ENCODE peak calls at places on chromosomes 2 and 18, in nine cellular contexts. R is B cell, C is AG08396, Z is NAMALWA, T is Peyer's patch, U is naive B cell, J is NCI-H2227 treated with DMSO at 0.1 percent for 48 hours, D is omental fat pad, H is cardiac fibroblast. M is an unnamed sample.

GRCh38 chr2:56266761-56267411 is 83.1 kb downstream of the CCDC85A start:
- DNase-seq in R (no peak), C (no peak), Z (no peak), T (no peak), U (no peak), J (peak; percentile 20), D (no peak), H (no peak), M (no peak)

GRCh38 chr18:49001111-49001510 is 50.3 kb upstream of the SMAD7 start:
- DNase-seq in R (no peak), C (no peak), Z (no peak), T (no peak), U (no peak), J (no peak), D (no peak), H (no peak), M (no peak)

GRCh38 chr2:176614930-176615329 is 345.7 kb downstream of the MTX2 start:
- DNase-seq in R (no peak), C (no peak), Z (no peak), T (no peak), U (no peak), J (no peak), D (no peak), H (no peak), M (no peak)

GRCh38 chr2:18559531-18559930 is 922 bp downstream of the RDH14 start:
- DNase-seq in R (no peak), C (peak; percentile 10), Z (no peak), T (peak; percentile 46), U (no peak), J (no peak), D (no peak), H (no peak), M (no peak)

GRCh38 chr18:70290482-70291294 is 1.8 kb downstream of the SOCS6 start:
- DNase-seq in R (no peak), C (no peak), Z (no peak), T (no peak), U (no peak), J (no peak), D (no peak), H (no peak), M (no peak)

GRCh38 chr2:172698041-172698863 is 37.4 kb upstream of the RAPGEF4 start:
- DNase-seq in R (no peak), C (peak; percentile 59), Z (no peak), T (no peak), U (no peak), J (no peak), D (no peak), H (peak; percentile 80), M (no peak)

GRCh38 chr2:127675335-127676261 is at the start of gene LIMS2:
- DNase-seq in R (no peak), C (peak; percentile 89), Z (no peak), T (peak; percentile 51), U (no peak), J (peak; percentile 34), D (no peak), H (peak; percentile 46), M (peak; percentile 11)

GRCh38 chr2:241963223-241963622 is 93.7 kb downstream of the RTP5 start:
- DNase-seq in R (no peak), C (no peak), Z (peak; percentile 23), T (no peak), U (peak; percentile 55), J (no peak), D (no peak), H (no peak), M (no peak)

GRCh38 chr18:3511980-3512379 is 62.0 kb downstream of the TGIF1 start:
- DNase-seq in R (no peak), C (peak; percentile 43), Z (no peak), T (no peak), U (no peak), J (no peak), D (no peak), H (peak; percentile 74), M (no peak)

GRCh38 chr2:133379159-133379558 is 189.1 kb downstream of the NCKAP5 start:
- DNase-seq in R (no peak), C (no peak), Z (no peak), T (no peak), U (no peak), J (peak; percentile 12), D (no peak), H (peak; percentile 71), M (no peak)

GRCh38 chr2:173963817-173964564 is 1.2 kb downstream of the SP3 start:
- DNase-seq in R (peak; percentile 93), C (peak; percentile 88), Z (peak; percentile 88), T (peak; percentile 97), U (peak; percentile 91), J (peak; percentile 90), D (peak; percentile 61), H (peak; percentile 85), M (peak; percentile 95)

GRCh38 chr2:98412751-98413445 is 31.8 kb upstream of the INPP4A start:
- DNase-seq in R (peak; percentile 64), C (peak; percentile 43), Z (peak; percentile 86), T (no peak), U (peak; percentile 54), J (no peak), D (no peak), H (peak; percentile 73), M (peak; percentile 60)

GRCh38 chr2:111703759-111704158 is 180.2 kb downstream of the ANAPC1 start:
- DNase-seq in R (no peak), C (no peak), Z (peak; percentile 59), T (no peak), U (no peak), J (no peak), D (no peak), H (no peak), M (no peak)

GRCh38 chr2:215851091-215851490 is 162.3 kb downstream of the MREG start:
- DNase-seq in R (no peak), C (peak; percentile 29), Z (no peak), T (no peak), U (no peak), J (no peak), D (no peak), H (peak; percentile 81), M (no peak)

GRCh38 chr2:227881866-227882517 is 10.6 kb downstream of the DAW1 start:
- DNase-seq in R (no peak), C (no peak), Z (no peak), T (no peak), U (no peak), J (no peak), D (no peak), H (peak; percentile 60), M (no peak)

GRCh38 chr18:23963443-23964185 is 50.9 kb upstream of the TTC39C start:
- DNase-seq in R (no peak), C (no peak), Z (no peak), T (no peak), U (no peak), J (no peak), D (no peak), H (peak; percentile 3), M (peak; percentile 70)

GRCh38 chr2:45909677-45910191 is 258.3 kb downstream of the PRKCE start:
- DNase-seq in R (peak; percentile 69), C (no peak), Z (peak; percentile 84), T (no peak), U (peak; percentile 73), J (no peak), D (no peak), H (no peak), M (peak; percentile 28)

GRCh38 chr2:168562971-168563370 is 106.9 kb downstream of the CERS6 start:
- DNase-seq in R (no peak), C (no peak), Z (no peak), T (no peak), U (no peak), J (no peak), D (no peak), H (no peak), M (no peak)

GRCh38 chr2:30185175-30185574 is 38.4 kb downstream of the YPEL5 start:
- DNase-seq in R (no peak), C (no peak), Z (no peak), T (no peak), U (no peak), J (no peak), D (no peak), H (peak; percentile 79), M (no peak)

GRCh38 chr2:66555511-66556324 is 120.8 kb downstream of the MEIS1 start:
- DNase-seq in R (no peak), C (no peak), Z (no peak), T (no peak), U (no peak), J (peak; percentile 80), D (no peak), H (peak; percentile 58), M (peak; percentile 23)

GRCh38 chr2:234191819-234192407 is 141.4 kb downstream of the SPP2 start:
- DNase-seq in R (no peak), C (no peak), Z (no peak), T (no peak), U (no peak), J (peak; percentile 49), D (no peak), H (peak; percentile 41), M (peak; percentile 8)

GRCh38 chr2:10900216-10901109 is 11.3 kb upstream of the KCNF1 start:
- DNase-seq in R (no peak), C (peak; percentile 46), Z (peak; percentile 34), T (peak; percentile 54), U (no peak), J (peak; percentile 21), D (no peak), H (peak; percentile 9), M (no peak)

GRCh38 chr2:240426797-240427721 is 8.4 kb upstream of the GPC1 start:
- DNase-seq in R (peak; percentile 30), C (no peak), Z (no peak), T (peak; percentile 44), U (no peak), J (no peak), D (peak; percentile 15), H (peak; percentile 58), M (no peak)

GRCh38 chr2:95056044-95056443 is 30.5 kb downstream of the MAL start:
- DNase-seq in R (no peak), C (no peak), Z (no peak), T (peak; percentile 15), U (no peak), J (no peak), D (no peak), H (no peak), M (no peak)

GRCh38 chr2:42046819-42047487 is 868 bp upstream of the PKDCC start:
- DNase-seq in R (no peak), C (no peak), Z (no peak), T (peak; percentile 46), U (peak; percentile 14), J (peak; percentile 61), D (no peak), H (no peak), M (peak; percentile 40)

GRCh38 chr2:218425531-218425930 is 6.6 kb downstream of the VIL1 start:
- DNase-seq in R (no peak), C (no peak), Z (no peak), T (no peak), U (no peak), J (no peak), D (no peak), H (no peak), M (no peak)

GRCh38 chr2:193518061-193518817 is 1323.5 kb upstream of the TMEFF2 start:
- DNase-seq in R (no peak), C (no peak), Z (no peak), T (no peak), U (no peak), J (no peak), D (no peak), H (peak; percentile 92), M (no peak)

GRCh38 chr2:72803151-72803550 is 22.7 kb downstream of the EXOC6B start:
- DNase-seq in R (no peak), C (no peak), Z (no peak), T (no peak), U (no peak), J (no peak), D (no peak), H (peak; percentile 65), M (no peak)

GRCh38 chr2:234334146-234334545 is 162.7 kb downstream of the ARL4C start:
- DNase-seq in R (no peak), C (no peak), Z (no peak), T (no peak), U (no peak), J (no peak), D (no peak), H (peak; percentile 2), M (no peak)

GRCh38 chr2:138185827-138186226 is 221.6 kb downstream of the HNMT start:
- DNase-seq in R (no peak), C (no peak), Z (no peak), T (no peak), U (no peak), J (no peak), D (no peak), H (no peak), M (no peak)

GRCh38 chr18:59704146-59704545 is 6.9 kb upstream of the CCBE1 start:
- DNase-seq in R (no peak), C (no peak), Z (no peak), T (no peak), U (no peak), J (no peak), D (no peak), H (peak; percentile 59), M (no peak)

M was measured in COR-L47.